ENCODE peak calls at places on chromosome 10, in five cellular contexts. One of them, this sample, is unnamed.

GRCh38 chr10:29535012-29535777 is 99.6 kb downstream of the SVIL start:
- DNase-seq in CD8-positive, alpha-beta T cell: no peak
- DNase-seq in suprapubic skin: no peak
- DNase-seq in cardiac fibroblast: peak; percentile 84
- DNase-seq in sigmoid colon: peak; percentile 81
- DNase-seq in this sample: peak; percentile 63

GRCh38 chr10:133068741-133069525 is 18.8 kb upstream of the ADGRA1 start:
- DNase-seq in cardiac fibroblast: no peak
- DNase-seq in CD8-positive, alpha-beta T cell: no peak
- DNase-seq in suprapubic skin: no peak
- DNase-seq in sigmoid colon: no peak
- DNase-seq in this sample: no peak

GRCh38 chr10:91690412-91690811 is 57.5 kb upstream of the PPP1R3C start:
- DNase-seq in suprapubic skin: no peak
- DNase-seq in cardiac fibroblast: no peak
- DNase-seq in sigmoid colon: no peak
- DNase-seq in CD8-positive, alpha-beta T cell: no peak
- DNase-seq in this sample: no peak

GRCh38 chr10:68362590-68362989 is 29.9 kb upstream of the PBLD start:
- DNase-seq in suprapubic skin: no peak
- DNase-seq in CD8-positive, alpha-beta T cell: no peak
- DNase-seq in cardiac fibroblast: no peak
- DNase-seq in sigmoid colon: no peak
- DNase-seq in this sample: no peak

GRCh38 chr10:50281967-50282522 is 30.7 kb upstream of the ASAH2 start:
- DNase-seq in CD8-positive, alpha-beta T cell: no peak
- DNase-seq in sigmoid colon: no peak
- DNase-seq in cardiac fibroblast: no peak
- DNase-seq in suprapubic skin: no peak
- DNase-seq in this sample: no peak

GRCh38 chr10:19848226-19848950 is 32.2 kb downstream of the PLXDC2 start:
- DNase-seq in sigmoid colon: no peak
- DNase-seq in cardiac fibroblast: no peak
- DNase-seq in CD8-positive, alpha-beta T cell: no peak
- DNase-seq in suprapubic skin: no peak
- DNase-seq in this sample: no peak

GRCh38 chr10:104809288-104810090 is 168.4 kb downstream of the SORCS3 start:
- DNase-seq in sigmoid colon: no peak
- DNase-seq in suprapubic skin: no peak
- DNase-seq in cardiac fibroblast: peak; percentile 38
- DNase-seq in CD8-positive, alpha-beta T cell: no peak
- DNase-seq in this sample: peak; percentile 4

GRCh38 chr10:112961609-112962008 is 11.6 kb downstream of the TCF7L2 start:
- DNase-seq in cardiac fibroblast: no peak
- DNase-seq in CD8-positive, alpha-beta T cell: no peak
- DNase-seq in sigmoid colon: peak; percentile 27
- DNase-seq in suprapubic skin: no peak
- DNase-seq in this sample: no peak

GRCh38 chr10:79021331-79021907 is 47.3 kb upstream of the ZMIZ1 start:
- DNase-seq in suprapubic skin: peak; percentile 64
- DNase-seq in sigmoid colon: peak; percentile 46
- DNase-seq in CD8-positive, alpha-beta T cell: no peak
- DNase-seq in cardiac fibroblast: no peak
- DNase-seq in this sample: no peak
- H3K4me3 ChIP-seq in suprapubic skin: no peak overlapping the region
- H3K4me3 ChIP-seq in sigmoid colon: no peak overlapping the region
- H3K4me3 ChIP-seq in CD8-positive, alpha-beta T cell: no peak overlapping the region
- H3K4me3 ChIP-seq in cardiac fibroblast: no peak overlapping the region
- H3K4me3 ChIP-seq in this sample: no peak overlapping the region

GRCh38 chr10:131769691-131770090 is 131.1 kb upstream of the PPP2R2D start:
- DNase-seq in sigmoid colon: peak; percentile 43
- DNase-seq in suprapubic skin: no peak
- DNase-seq in cardiac fibroblast: no peak
- DNase-seq in CD8-positive, alpha-beta T cell: no peak
- DNase-seq in this sample: no peak
- TF ChIP-seq CTCF in sigmoid colon: no peak
- TF ChIP-seq CTCF in suprapubic skin: no peak
- TF ChIP-seq CTCF in cardiac fibroblast: no peak
- TF ChIP-seq CTCF in CD8-positive, alpha-beta T cell: no peak
- TF ChIP-seq CTCF in this sample: no peak

DNA sequence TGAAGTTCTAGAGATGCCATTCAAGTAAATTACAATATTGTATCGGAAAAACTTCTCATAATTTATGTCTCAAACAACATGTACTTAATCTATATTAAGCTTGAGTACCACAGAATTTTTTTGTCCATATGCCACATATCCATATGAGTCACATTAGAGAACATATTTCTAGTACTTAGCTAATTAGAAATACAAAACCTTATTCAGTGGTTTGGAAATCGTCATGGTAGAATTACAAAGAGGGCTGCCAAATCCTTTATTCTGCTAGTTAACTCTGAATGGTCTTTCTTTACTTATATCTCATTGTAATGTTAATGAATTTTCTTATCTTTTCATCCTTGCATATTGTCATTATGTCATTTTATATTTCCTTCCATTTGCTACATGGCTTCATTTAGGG is 9.0 kb upstream of the VIM start:
- DNase-seq in CD8-positive, alpha-beta T cell: no peak
- DNase-seq in sigmoid colon: no peak
- DNase-seq in suprapubic skin: no peak
- DNase-seq in cardiac fibroblast: peak; percentile 74
- DNase-seq in this sample: peak; percentile 85
- H3K4me3 ChIP-seq in CD8-positive, alpha-beta T cell: no peak overlapping the region
- H3K4me3 ChIP-seq in sigmoid colon: no peak overlapping the region
- H3K4me3 ChIP-seq in suprapubic skin: no peak overlapping the region
- H3K4me3 ChIP-seq in cardiac fibroblast: no peak overlapping the region
- H3K4me3 ChIP-seq in this sample: no peak overlapping the region

DNA sequence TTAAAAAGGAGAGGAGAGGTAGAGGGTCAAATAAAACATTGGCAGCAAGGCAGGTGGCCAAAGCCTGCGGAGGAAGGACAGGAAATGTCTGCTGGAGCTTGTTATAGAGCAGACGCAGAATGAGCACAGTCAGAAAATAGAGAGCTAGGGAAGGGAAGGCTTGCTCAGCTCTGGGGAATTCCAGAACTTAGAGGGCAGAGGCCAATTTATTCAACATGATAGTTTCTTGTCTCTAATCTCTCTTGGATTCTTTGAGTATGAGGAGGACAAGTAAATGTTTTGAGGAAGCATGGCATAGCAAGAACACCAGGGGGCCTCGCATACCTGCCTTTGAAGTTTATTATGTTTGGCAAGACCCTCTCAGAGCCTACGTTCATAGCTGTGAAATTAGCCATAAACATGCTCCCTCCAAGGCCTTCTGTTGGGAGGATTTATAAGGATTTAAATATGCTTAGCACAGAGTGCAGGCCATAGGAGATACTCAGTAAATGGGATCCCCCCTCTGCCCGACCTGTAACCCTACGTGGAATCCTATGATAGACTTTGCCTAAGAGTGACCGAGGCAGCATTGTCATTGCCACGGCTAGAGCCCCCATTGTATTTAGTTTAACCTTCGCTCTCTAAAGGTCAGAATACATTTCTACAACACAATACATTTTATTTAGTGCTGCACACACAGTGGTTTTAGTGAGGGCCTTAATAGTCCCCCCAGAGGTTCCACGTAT is 293.9 kb downstream of the CCDC3 start:
- DNase-seq in sigmoid colon: peak; percentile 87
- DNase-seq in suprapubic skin: no peak
- DNase-seq in cardiac fibroblast: peak; percentile 89
- DNase-seq in CD8-positive, alpha-beta T cell: no peak
- DNase-seq in this sample: peak; percentile 95
- TF ChIP-seq CTCF in sigmoid colon: peak; percentile 17
- TF ChIP-seq CTCF in suprapubic skin: no peak
- TF ChIP-seq CTCF in cardiac fibroblast: peak; percentile 64
- TF ChIP-seq CTCF in CD8-positive, alpha-beta T cell: no peak
- TF ChIP-seq CTCF in this sample: peak; percentile 25

DNA sequence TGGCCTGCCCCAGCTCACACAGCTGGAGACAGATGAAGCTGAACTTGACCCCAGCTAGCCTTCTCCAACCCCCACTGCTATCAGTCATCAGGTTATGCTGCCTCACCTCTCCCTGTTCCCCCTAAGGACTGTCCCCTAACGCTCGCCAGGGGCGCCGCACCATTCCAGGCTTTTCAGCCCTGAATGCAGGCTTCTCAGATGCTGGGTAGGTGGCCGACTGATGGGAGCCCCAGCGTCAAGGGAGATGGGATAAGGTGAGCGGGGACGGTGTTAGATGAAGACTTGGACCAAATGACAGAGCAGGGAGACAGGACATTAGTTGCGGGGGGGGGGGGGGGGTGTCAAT is 15.8 kb upstream of the OPALIN start:
- DNase-seq in cardiac fibroblast: no peak
- DNase-seq in sigmoid colon: no peak
- DNase-seq in suprapubic skin: no peak
- DNase-seq in CD8-positive, alpha-beta T cell: no peak
- DNase-seq in this sample: no peak
- H3K4me3 ChIP-seq in cardiac fibroblast: no peak overlapping the region
- H3K4me3 ChIP-seq in sigmoid colon: peak overlapping the region; percentile 43
- H3K4me3 ChIP-seq in suprapubic skin: no peak overlapping the region
- H3K4me3 ChIP-seq in CD8-positive, alpha-beta T cell: no peak overlapping the region
- H3K4me3 ChIP-seq in this sample: peak overlapping the region; percentile 45

DNA sequence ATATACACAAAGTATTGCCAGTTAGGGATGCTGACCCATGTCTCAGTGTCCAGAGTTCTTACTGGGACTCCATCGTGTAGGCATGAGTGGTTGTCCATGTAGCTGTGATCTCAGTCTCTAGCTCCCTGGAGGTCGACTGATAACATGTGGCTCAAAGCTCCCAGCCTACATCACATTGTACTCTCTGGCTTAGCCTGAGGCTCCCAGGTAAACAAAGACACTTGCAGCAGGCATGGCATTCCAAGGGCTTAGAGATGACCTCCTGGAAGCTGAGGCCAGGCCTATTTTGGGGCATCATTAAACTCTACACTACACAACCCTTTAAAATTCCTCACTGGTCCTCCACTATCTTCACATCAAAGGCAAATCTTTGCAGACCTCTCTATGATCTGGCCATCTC is 100.8 kb upstream of the DOCK1 start:
- DNase-seq in CD8-positive, alpha-beta T cell: no peak
- DNase-seq in cardiac fibroblast: no peak
- DNase-seq in sigmoid colon: no peak
- DNase-seq in suprapubic skin: no peak
- DNase-seq in this sample: no peak
- TF ChIP-seq CTCF in CD8-positive, alpha-beta T cell: no peak
- TF ChIP-seq CTCF in cardiac fibroblast: no peak
- TF ChIP-seq CTCF in sigmoid colon: no peak
- TF ChIP-seq CTCF in suprapubic skin: no peak
- TF ChIP-seq CTCF in this sample: no peak

DNA sequence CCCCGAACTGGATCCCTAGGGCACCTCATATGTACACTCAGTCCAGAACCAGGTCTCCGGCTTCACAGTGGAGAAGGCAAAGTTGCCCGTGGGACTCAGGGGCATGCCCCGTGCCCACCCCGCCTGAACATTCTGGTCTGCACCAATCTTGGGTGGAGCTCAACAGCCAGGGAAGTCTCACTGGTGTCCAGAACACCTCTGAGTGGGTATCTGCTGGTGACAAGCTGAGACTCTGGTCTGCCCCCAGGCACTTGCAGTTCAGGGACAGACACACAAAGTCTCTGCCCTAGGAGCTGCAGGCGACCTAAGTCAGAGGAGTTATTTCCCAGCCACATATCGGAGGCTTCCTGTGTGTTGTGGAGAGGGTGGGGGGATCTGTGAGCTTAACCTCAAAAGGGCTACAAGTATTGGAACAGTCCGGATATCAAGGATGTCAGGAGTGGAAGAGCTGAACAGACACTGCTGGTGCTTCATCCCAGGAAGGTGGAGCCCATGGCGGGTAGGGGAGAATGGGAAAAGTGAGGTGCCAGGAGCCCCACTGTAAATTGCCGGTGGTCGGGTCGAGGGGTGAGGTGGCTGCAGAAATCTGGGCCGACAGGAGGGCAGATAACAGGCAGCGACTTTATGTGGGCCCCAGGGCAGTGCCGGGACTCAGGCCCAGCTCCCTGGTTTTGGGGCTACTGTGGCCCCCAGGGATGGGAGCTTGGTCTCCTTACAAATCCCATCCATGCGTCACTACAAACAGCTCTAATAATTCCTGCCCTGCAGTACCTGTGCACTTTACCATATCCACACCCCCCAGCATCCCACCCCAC is 8.6 kb upstream of the TLX1 start:
- DNase-seq in cardiac fibroblast: no peak
- DNase-seq in suprapubic skin: no peak
- DNase-seq in CD8-positive, alpha-beta T cell: no peak
- DNase-seq in sigmoid colon: no peak
- DNase-seq in this sample: no peak
- H3K4me3 ChIP-seq in cardiac fibroblast: no peak overlapping the region
- H3K4me3 ChIP-seq in suprapubic skin: peak overlapping the region; percentile 38
- H3K4me3 ChIP-seq in CD8-positive, alpha-beta T cell: no peak overlapping the region
- H3K4me3 ChIP-seq in sigmoid colon: no peak overlapping the region
- H3K4me3 ChIP-seq in this sample: no peak overlapping the region